ENCODE peak calls at places on chromosomes 5 and 9, in seven cellular contexts. Q is fibroblast of lung, Z is PC-3, O is mammary epithelial cell, V is GM23338, Y is K562, L is GM23248. W is an unnamed sample.

GRCh38 chr9:72552356-72552755 is 30.9 kb downstream of the TMC1 start:
- DNase-seq in Q (no peak), Z (no peak), O (no peak), V (no peak), Y (no peak), L (no peak), W (no peak)

GRCh38 chr9:126423709-126424185 is 97.1 kb downstream of the MVB12B start:
- DNase-seq in Q (no peak), Z (no peak), O (no peak), V (no peak), Y (no peak), L (no peak), W (no peak)

GRCh38 chr9:127503947-127504886 is 52.9 kb downstream of the LRSAM1 start:
- DNase-seq in Q (peak; percentile 85), Z (peak; percentile 66), O (peak; percentile 59), V (peak; percentile 93), Y (peak; percentile 78), L (peak; percentile 83), W (peak; percentile 75)

GRCh38 chr5:136374003-136374402 is 8.7 kb upstream of the TRPC7 start:
- DNase-seq in Q (no peak), Z (peak; percentile 64), O (peak; percentile 71), V (peak; percentile 53), Y (no peak), L (peak; percentile 6), W (peak; percentile 72)

GRCh38 chr5:81948349-81948748 is 23.5 kb upstream of the ATG10 start:
- DNase-seq in Q (peak; percentile 68), Z (no peak), O (peak; percentile 9), V (no peak), Y (no peak), L (no peak), W (no peak)

GRCh38 chr5:74257645-74258328 is 382.7 kb downstream of the ENC1 start:
- DNase-seq in Q (peak; percentile 79), Z (peak; percentile 37), O (no peak), V (peak; percentile 30), Y (peak; percentile 12), L (peak; percentile 48), W (no peak)

GRCh38 chr5:173645437-173645807 is 29.0 kb upstream of the BOD1 start:
- DNase-seq in Q (no peak), Z (no peak), O (no peak), V (peak; percentile 69), Y (no peak), L (peak; percentile 16), W (no peak)

GRCh38 chr9:22067196-22067595 is 58.1 kb upstream of the CDKN2B start:
- DNase-seq in Q (no peak), Z (no peak), O (no peak), V (no peak), Y (no peak), L (no peak), W (no peak)

GRCh38 chr5:115575167-115576070 is 26.9 kb downstream of the TICAM2 start:
- DNase-seq in Q (peak; percentile 57), Z (peak; percentile 78), O (peak; percentile 44), V (no peak), Y (no peak), L (peak; percentile 71), W (peak; percentile 96)

GRCh38 chr5:149438711-149439132 is 59.6 kb upstream of the IL17B start:
- DNase-seq in Q (no peak), Z (peak; percentile 91), O (peak; percentile 83), V (no peak), Y (no peak), L (no peak), W (no peak)

GRCh38 chr5:52915176-52915875 is 73.8 kb upstream of the ITGA2 start:
- DNase-seq in Q (peak; percentile 85), Z (peak; percentile 76), O (peak; percentile 66), V (peak; percentile 69), Y (peak; percentile 50), L (peak; percentile 79), W (peak; percentile 88)

GRCh38 chr9:124968238-124968637 is 27.4 kb upstream of the GOLGA1 start:
- DNase-seq in Q (no peak), Z (no peak), O (no peak), V (no peak), Y (no peak), L (no peak), W (no peak)

GRCh38 chr5:73378765-73379164 is 69.8 kb downstream of the FOXD1 start:
- DNase-seq in Q (no peak), Z (no peak), O (no peak), V (no peak), Y (no peak), L (no peak), W (no peak)

GRCh38 chr9:2722715-2723114 is 5.4 kb downstream of the KCNV2 start:
- DNase-seq in Q (peak; percentile 18), Z (no peak), O (peak; percentile 88), V (peak; percentile 38), Y (peak; percentile 19), L (peak; percentile 68), W (no peak)

GRCh38 chr9:19160085-19160484 is 32.8 kb upstream of the PLIN2 start:
- DNase-seq in Q (no peak), Z (no peak), O (no peak), V (no peak), Y (no peak), L (no peak), W (no peak)

DNA sequence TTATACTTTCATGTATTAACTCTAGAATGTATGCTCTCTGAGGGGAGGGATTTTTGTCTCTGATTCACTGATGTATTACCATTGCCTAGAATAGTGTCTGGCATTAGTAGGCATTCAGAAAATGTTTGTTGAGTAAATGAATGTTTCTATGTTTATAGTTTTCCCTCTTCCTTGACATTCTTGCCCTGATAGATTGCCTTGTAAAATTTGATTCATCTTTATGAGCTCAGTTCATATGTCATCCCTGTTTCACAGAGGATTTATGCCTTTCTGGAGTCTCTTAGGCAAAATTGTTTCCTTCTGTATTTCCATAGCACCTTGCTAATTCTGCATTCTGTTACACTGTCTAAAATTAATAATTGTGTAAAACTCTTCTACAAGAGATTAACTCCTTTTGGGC is 72.3 kb downstream of the RASA1 start:
- DNase-seq in Q (no peak), Z (peak; percentile 19), O (no peak), V (no peak), Y (no peak), L (no peak), W (no peak)
- TF ChIP-seq EZH2 in Q (no peak), Z (no peak), O (no peak), V (no peak), Y (no peak), L (no peak), W (no peak)

GRCh38 chr9:36100532-36100931 is 36.0 kb upstream of the GLIPR2 start:
- DNase-seq in Q (no peak), Z (no peak), O (no peak), V (peak; percentile 87), Y (no peak), L (peak; percentile 50), W (no peak)

GRCh38 chr9:36102742-36103495 is 33.6 kb upstream of the GLIPR2 start:
- DNase-seq in Q (peak; percentile 69), Z (peak; percentile 67), O (peak; percentile 66), V (peak; percentile 94), Y (peak; percentile 58), L (peak; percentile 88), W (peak; percentile 77)

GRCh38 chr9:36099718-36100117 is 36.8 kb upstream of the GLIPR2 start:
- DNase-seq in Q (no peak), Z (no peak), O (no peak), V (no peak), Y (no peak), L (no peak), W (no peak)

GRCh38 chr9:36101916-36102741 is 34.4 kb upstream of the GLIPR2 start:
- DNase-seq in Q (peak; percentile 89), Z (peak; percentile 93), O (peak; percentile 97), V (no peak), Y (no peak), L (peak; percentile 96), W (peak; percentile 88)
- H3K27ac ChIP-seq in Q (peak overlapping the region; percentile 48), Z (peak overlapping the region; percentile 18), O (peak overlapping the region; percentile 10), V (no peak overlapping the region), Y (no peak overlapping the region), L (peak overlapping the region; percentile 90), W (peak overlapping the region; percentile 46)

DNA sequence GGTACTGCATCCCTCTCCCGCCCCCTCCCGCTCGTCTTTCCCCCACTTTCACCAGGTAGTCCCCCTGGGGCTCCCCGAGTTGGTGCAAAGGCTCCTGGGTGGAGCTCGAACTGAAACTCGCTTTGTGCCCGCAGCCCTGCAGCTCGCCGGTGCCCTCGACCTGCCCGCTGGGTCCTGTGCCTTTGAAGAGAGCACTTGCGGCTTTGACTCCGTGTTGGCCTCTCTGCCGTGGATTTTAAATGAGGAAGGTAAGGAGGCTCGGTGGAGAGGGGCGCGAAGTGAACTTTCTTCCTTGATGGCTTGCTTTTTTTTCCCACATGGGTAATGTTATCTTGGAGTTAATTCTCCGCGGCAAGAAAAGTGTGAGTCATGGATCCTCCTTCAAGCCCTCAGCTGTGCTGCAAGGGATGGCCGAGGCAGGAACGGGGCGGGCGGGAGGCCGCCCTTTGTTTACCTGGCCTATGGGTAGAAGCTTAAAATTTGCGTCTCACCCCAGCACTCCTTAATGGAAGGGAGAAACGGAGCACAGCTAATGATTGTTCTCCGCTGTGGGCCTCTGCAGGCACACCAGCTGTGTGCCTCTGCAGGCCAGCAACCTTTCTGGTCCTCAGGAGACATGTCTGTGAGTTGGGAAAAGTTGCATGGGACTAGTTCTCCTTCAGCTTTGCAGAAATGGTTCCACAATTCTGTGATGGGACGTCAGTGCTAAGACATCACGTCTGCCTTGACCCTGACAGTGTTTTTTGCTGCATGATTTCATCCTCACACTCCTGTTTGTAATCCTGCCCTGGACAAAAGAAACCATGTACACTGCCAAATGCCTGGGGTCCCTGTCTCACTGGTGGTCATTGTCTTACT is 1.0 kb downstream of the MAMDC2 start:
- DNase-seq in Q (peak; percentile 49), Z (no peak), O (peak; percentile 78), V (peak; percentile 66), Y (peak; percentile 5), L (peak; percentile 76), W (peak; percentile 57)
- TF ChIP-seq EZH2 in Q (no peak), Z (no peak), O (no peak), V (no peak), Y (no peak), L (no peak), W (no peak)

GRCh38 chr5:177997319-177997670 is 1.3 kb upstream of the PROP1 start:
- DNase-seq in Q (no peak), Z (peak; percentile 38), O (peak; percentile 23), V (no peak), Y (no peak), L (peak; percentile 36), W (no peak)

GRCh38 chr5:177996660-177997318 is 747 bp upstream of the PROP1 start:
- DNase-seq in Q (no peak), Z (no peak), O (no peak), V (no peak), Y (no peak), L (no peak), W (no peak)

GRCh38 chr5:177995691-177996595 is at the start of gene PROP1:
- DNase-seq in Q (no peak), Z (no peak), O (no peak), V (no peak), Y (no peak), L (no peak), W (no peak)

GRCh38 chr5:177994561-177995190 is 1.4 kb downstream of the PROP1 start:
- DNase-seq in Q (no peak), Z (no peak), O (no peak), V (no peak), Y (no peak), L (no peak), W (no peak)

DNA sequence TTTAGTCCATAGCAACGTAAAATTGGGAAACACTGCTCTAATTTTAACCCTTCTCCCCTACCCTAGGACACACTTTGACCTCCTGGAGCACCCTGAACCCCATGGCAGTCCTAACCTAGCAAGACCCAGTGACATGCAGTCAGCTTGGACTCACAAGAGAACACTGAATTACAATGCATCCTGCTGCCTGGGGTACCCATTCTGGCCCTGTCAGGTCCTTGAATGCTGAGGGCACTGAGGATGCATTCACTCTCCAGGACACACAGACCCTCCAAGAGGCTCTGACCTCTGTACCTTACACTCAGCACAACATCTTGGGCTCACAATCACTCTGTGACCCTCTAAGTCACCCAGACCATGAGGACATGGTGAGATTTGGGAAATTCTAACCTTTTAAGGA is 1.8 kb upstream of the PROP1 start:
- DNase-seq in Q (no peak), Z (no peak), O (no peak), V (no peak), Y (peak; percentile 5), L (no peak), W (no peak)
- H3K27ac ChIP-seq in Q (no peak overlapping the region), Z (no peak overlapping the region), O (no peak overlapping the region), V (no peak overlapping the region), Y (no peak overlapping the region), L (no peak overlapping the region), W (no peak overlapping the region)